ENCODE peak calls at places on chromosomes 6 and 20, in eight cellular contexts. One of them, this sample, is unnamed.
A peak's percentile ranks its signal among the peaks of the same experiment; 100 is the strongest.

GRCh38 chr6:167130008-167130677 is 7.2 kb downstream of the CCR6 start:
- DNase-seq in left lung: no peak
- DNase-seq in cardiac fibroblast: no peak
- DNase-seq in upper lobe of right lung: no peak
- DNase-seq in GM12864: no peak
- DNase-seq in HCT116: no peak
- DNase-seq in tibial nerve: no peak
- DNase-seq in neural progenitor cell: no peak
- DNase-seq in this sample: no peak

GRCh38 chr6:14984454-14984853 is 261.4 kb upstream of the JARID2 start:
- DNase-seq in neural progenitor cell: no peak
- DNase-seq in tibial nerve: peak; percentile 8
- DNase-seq in cardiac fibroblast: peak; percentile 62
- DNase-seq in upper lobe of right lung: peak; percentile 70
- DNase-seq in GM12864: no peak
- DNase-seq in left lung: no peak
- DNase-seq in HCT116: no peak
- DNase-seq in this sample: no peak

GRCh38 chr20:45345104-45345936 is 2.9 kb downstream of the SDC4 start:
- DNase-seq in upper lobe of right lung: peak; percentile 94
- DNase-seq in cardiac fibroblast: no peak
- DNase-seq in GM12864: no peak
- DNase-seq in neural progenitor cell: no peak
- DNase-seq in left lung: peak; percentile 88
- DNase-seq in tibial nerve: no peak
- DNase-seq in HCT116: no peak
- DNase-seq in this sample: no peak

GRCh38 chr6:4610256-4610655 is 165.9 kb upstream of the CDYL start:
- DNase-seq in HCT116: no peak
- DNase-seq in neural progenitor cell: no peak
- DNase-seq in tibial nerve: peak; percentile 33
- DNase-seq in cardiac fibroblast: peak; percentile 97
- DNase-seq in GM12864: no peak
- DNase-seq in upper lobe of right lung: no peak
- DNase-seq in left lung: no peak
- DNase-seq in this sample: no peak

GRCh38 chr6:34248727-34249468 is at the start of gene SMIM29:
- DNase-seq in HCT116: peak; percentile 89
- DNase-seq in cardiac fibroblast: peak; percentile 96
- DNase-seq in tibial nerve: peak; percentile 94
- DNase-seq in left lung: peak; percentile 100
- DNase-seq in neural progenitor cell: peak; percentile 99
- DNase-seq in upper lobe of right lung: peak; percentile 99
- DNase-seq in GM12864: peak; percentile 77
- DNase-seq in this sample: peak; percentile 97

GRCh38 chr6:113763883-113764282 is 93.3 kb upstream of the MARCKS start:
- DNase-seq in neural progenitor cell: no peak
- DNase-seq in HCT116: peak; percentile 22
- DNase-seq in GM12864: peak; percentile 60
- DNase-seq in cardiac fibroblast: peak; percentile 51
- DNase-seq in upper lobe of right lung: no peak
- DNase-seq in tibial nerve: no peak
- DNase-seq in left lung: no peak
- DNase-seq in this sample: no peak

GRCh38 chr6:148432405-148433195 is 90.0 kb downstream of the SASH1 start:
- DNase-seq in GM12864: no peak
- DNase-seq in upper lobe of right lung: no peak
- DNase-seq in HCT116: no peak
- DNase-seq in tibial nerve: no peak
- DNase-seq in left lung: no peak
- DNase-seq in neural progenitor cell: no peak
- DNase-seq in cardiac fibroblast: peak; percentile 33
- DNase-seq in this sample: no peak

GRCh38 chr6:138509371-138509770 is 10.1 kb upstream of the NHSL1 start:
- DNase-seq in cardiac fibroblast: peak; percentile 57
- DNase-seq in upper lobe of right lung: no peak
- DNase-seq in HCT116: peak; percentile 44
- DNase-seq in left lung: no peak
- DNase-seq in GM12864: no peak
- DNase-seq in neural progenitor cell: peak; percentile 49
- DNase-seq in tibial nerve: no peak
- DNase-seq in this sample: peak; percentile 75

DNA sequence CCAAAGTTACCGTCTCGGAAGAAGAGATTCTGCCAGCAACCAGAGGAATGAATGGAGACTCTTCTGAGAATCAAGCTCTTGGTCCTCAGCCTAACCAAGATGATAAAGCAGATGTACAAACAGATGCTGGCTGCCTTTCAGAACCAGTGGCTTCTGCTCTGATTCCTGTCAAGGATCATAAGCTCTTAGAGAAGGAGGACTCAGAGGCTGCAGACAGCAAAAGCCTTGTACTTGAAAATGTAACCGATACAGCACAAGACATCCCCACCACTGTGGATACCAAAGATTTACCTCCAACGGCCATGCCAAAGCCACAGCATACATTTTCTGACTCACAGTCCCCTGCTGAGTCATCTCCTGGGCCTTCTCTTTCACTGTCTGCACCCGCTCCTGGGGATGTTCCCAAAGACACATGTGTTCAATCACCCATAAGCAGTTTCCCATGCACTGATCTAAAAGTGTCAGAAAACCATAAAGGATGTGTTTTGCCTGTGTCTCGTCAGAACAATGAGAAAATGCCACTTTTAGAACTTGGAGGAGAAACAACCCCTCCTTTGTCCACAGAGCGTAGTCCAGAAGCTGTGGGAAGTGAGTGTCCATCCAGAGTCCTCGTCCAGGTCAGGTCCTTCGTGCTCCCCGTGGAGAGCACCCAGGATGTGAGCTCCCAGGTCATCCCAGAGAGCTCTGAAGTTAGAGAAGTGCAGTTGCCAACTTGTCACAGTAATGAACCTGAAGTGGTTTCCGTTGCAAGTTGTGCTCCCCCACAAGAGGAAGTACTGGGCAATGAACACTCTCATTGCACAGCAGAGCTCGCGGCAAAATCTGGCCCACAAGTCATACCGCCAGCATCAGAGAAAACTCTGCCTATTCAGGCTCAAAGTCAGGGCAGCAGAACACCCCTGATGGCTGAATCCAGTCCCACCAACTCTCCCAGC is 109.6 kb downstream of the RTN4IP1 start:
- DNase-seq in left lung: peak; percentile 83
- DNase-seq in tibial nerve: no peak
- DNase-seq in cardiac fibroblast: peak; percentile 76
- DNase-seq in neural progenitor cell: no peak
- DNase-seq in upper lobe of right lung: peak; percentile 64
- DNase-seq in HCT116: peak; percentile 42
- DNase-seq in GM12864: peak; percentile 85
- DNase-seq in this sample: peak; percentile 94
- TF ChIP-seq CTCF in left lung: no peak
- TF ChIP-seq CTCF in tibial nerve: no peak
- TF ChIP-seq CTCF in cardiac fibroblast: no peak
- TF ChIP-seq CTCF in neural progenitor cell: no peak
- TF ChIP-seq CTCF in upper lobe of right lung: no peak
- TF ChIP-seq CTCF in HCT116: no peak
- TF ChIP-seq CTCF in GM12864: no peak
- TF ChIP-seq CTCF in this sample: no peak

GRCh38 chr6:36075656-36076055 is 48.0 kb downstream of the MAPK14 start:
- DNase-seq in upper lobe of right lung: no peak
- DNase-seq in GM12864: no peak
- DNase-seq in tibial nerve: no peak
- DNase-seq in cardiac fibroblast: no peak
- DNase-seq in left lung: no peak
- DNase-seq in neural progenitor cell: no peak
- DNase-seq in HCT116: peak; percentile 6
- DNase-seq in this sample: peak; percentile 14
- TF ChIP-seq CTCF in upper lobe of right lung: peak; percentile 10
- TF ChIP-seq CTCF in GM12864: peak; percentile 40
- TF ChIP-seq CTCF in tibial nerve: no peak
- TF ChIP-seq CTCF in cardiac fibroblast: no peak
- TF ChIP-seq CTCF in left lung: peak; percentile 20
- TF ChIP-seq CTCF in neural progenitor cell: peak; percentile 34
- TF ChIP-seq CTCF in HCT116: peak; percentile 55
- TF ChIP-seq CTCF in this sample: no peak

GRCh38 chr6:52538252-52538905 is 38.5 kb downstream of the TRAM2 start:
- DNase-seq in cardiac fibroblast: no peak
- DNase-seq in left lung: no peak
- DNase-seq in neural progenitor cell: no peak
- DNase-seq in HCT116: no peak
- DNase-seq in upper lobe of right lung: no peak
- DNase-seq in tibial nerve: no peak
- DNase-seq in GM12864: no peak
- DNase-seq in this sample: no peak

GRCh38 chr6:52534966-52535390 is 41.9 kb downstream of the TRAM2 start:
- DNase-seq in upper lobe of right lung: no peak
- DNase-seq in cardiac fibroblast: no peak
- DNase-seq in neural progenitor cell: no peak
- DNase-seq in left lung: no peak
- DNase-seq in HCT116: no peak
- DNase-seq in GM12864: peak; percentile 30
- DNase-seq in tibial nerve: no peak
- DNase-seq in this sample: peak; percentile 78

GRCh38 chr6:52537001-52537753 is 39.7 kb downstream of the TRAM2 start:
- DNase-seq in upper lobe of right lung: no peak
- DNase-seq in tibial nerve: no peak
- DNase-seq in HCT116: no peak
- DNase-seq in GM12864: peak; percentile 78
- DNase-seq in neural progenitor cell: no peak
- DNase-seq in cardiac fibroblast: no peak
- DNase-seq in left lung: no peak
- DNase-seq in this sample: peak; percentile 34

GRCh38 chr6:52535711-52536423 is 41.0 kb downstream of the TRAM2 start:
- DNase-seq in cardiac fibroblast: no peak
- DNase-seq in neural progenitor cell: no peak
- DNase-seq in upper lobe of right lung: no peak
- DNase-seq in HCT116: no peak
- DNase-seq in left lung: no peak
- DNase-seq in tibial nerve: no peak
- DNase-seq in GM12864: no peak
- DNase-seq in this sample: peak; percentile 11

DNA sequence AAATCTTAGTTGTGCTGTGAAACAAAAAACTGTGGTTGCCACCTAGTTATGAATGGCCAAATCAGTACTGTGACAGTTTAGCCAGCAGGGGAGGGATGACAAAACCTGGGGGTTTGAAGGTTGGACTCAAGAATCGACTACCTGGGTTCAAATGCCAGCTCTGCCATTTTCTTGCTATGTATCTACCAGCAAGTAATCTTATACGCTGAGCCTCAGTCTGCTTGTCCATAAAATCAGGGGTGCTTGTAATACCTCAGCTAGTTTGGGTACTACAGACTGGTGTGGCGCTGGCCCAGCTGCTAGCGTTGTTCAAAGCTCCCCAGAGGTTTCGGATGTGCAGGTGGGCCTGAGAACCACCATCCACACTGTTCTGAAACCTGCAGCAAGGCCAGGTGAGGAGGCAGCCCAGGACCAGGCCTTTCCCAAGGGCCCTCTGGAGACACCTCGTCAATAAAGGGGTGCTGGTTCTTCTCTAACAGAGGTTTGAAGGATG is 40.4 kb downstream of the TRAM2 start:
- DNase-seq in GM12864: peak; percentile 57
- DNase-seq in upper lobe of right lung: no peak
- DNase-seq in left lung: no peak
- DNase-seq in HCT116: no peak
- DNase-seq in neural progenitor cell: no peak
- DNase-seq in tibial nerve: no peak
- DNase-seq in cardiac fibroblast: no peak
- DNase-seq in this sample: no peak
- TF ChIP-seq CTCF in GM12864: peak; percentile 43
- TF ChIP-seq CTCF in upper lobe of right lung: no peak
- TF ChIP-seq CTCF in left lung: no peak
- TF ChIP-seq CTCF in HCT116: no peak
- TF ChIP-seq CTCF in neural progenitor cell: no peak
- TF ChIP-seq CTCF in tibial nerve: no peak
- TF ChIP-seq CTCF in cardiac fibroblast: no peak
- TF ChIP-seq CTCF in this sample: no peak

DNA sequence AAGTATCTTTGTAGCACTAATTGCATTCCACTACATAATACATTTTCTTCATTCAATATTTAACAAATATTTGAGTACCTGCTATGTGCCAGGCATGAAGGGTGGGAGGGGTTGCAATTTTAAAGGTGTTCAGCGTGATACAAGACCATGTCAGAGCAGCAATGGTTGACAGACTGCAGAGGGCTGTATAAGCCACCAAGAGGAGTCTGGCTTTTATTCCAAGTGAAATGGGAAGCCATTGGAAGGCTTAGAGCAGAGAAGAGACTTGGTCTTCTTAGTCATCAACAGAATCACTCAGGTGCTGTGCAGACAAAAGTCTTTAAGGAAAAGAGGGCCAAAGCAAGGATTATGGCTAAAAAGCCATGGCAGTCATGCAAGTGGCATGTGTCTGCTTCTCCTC is 360.8 kb upstream of the ARID1B start:
- DNase-seq in GM12864: no peak
- DNase-seq in left lung: no peak
- DNase-seq in upper lobe of right lung: no peak
- DNase-seq in tibial nerve: no peak
- DNase-seq in cardiac fibroblast: no peak
- DNase-seq in neural progenitor cell: no peak
- DNase-seq in HCT116: no peak
- DNase-seq in this sample: no peak
- TF ChIP-seq CTCF in GM12864: no peak
- TF ChIP-seq CTCF in left lung: no peak
- TF ChIP-seq CTCF in upper lobe of right lung: no peak
- TF ChIP-seq CTCF in tibial nerve: no peak
- TF ChIP-seq CTCF in cardiac fibroblast: no peak
- TF ChIP-seq CTCF in neural progenitor cell: no peak
- TF ChIP-seq CTCF in HCT116: no peak
- TF ChIP-seq CTCF in this sample: no peak

GRCh38 chr6:296151-297122 is 4.2 kb downstream of the DUSP22 start:
- DNase-seq in left lung: no peak
- DNase-seq in neural progenitor cell: no peak
- DNase-seq in cardiac fibroblast: peak; percentile 11
- DNase-seq in upper lobe of right lung: peak; percentile 65
- DNase-seq in HCT116: no peak
- DNase-seq in tibial nerve: no peak
- DNase-seq in GM12864: peak; percentile 86
- DNase-seq in this sample: peak; percentile 46
- TF ChIP-seq CTCF in left lung: no peak
- TF ChIP-seq CTCF in neural progenitor cell: no peak
- TF ChIP-seq CTCF in cardiac fibroblast: no peak
- TF ChIP-seq CTCF in upper lobe of right lung: no peak
- TF ChIP-seq CTCF in HCT116: no peak
- TF ChIP-seq CTCF in tibial nerve: no peak
- TF ChIP-seq CTCF in GM12864: peak; percentile 28
- TF ChIP-seq CTCF in this sample: no peak

DNA sequence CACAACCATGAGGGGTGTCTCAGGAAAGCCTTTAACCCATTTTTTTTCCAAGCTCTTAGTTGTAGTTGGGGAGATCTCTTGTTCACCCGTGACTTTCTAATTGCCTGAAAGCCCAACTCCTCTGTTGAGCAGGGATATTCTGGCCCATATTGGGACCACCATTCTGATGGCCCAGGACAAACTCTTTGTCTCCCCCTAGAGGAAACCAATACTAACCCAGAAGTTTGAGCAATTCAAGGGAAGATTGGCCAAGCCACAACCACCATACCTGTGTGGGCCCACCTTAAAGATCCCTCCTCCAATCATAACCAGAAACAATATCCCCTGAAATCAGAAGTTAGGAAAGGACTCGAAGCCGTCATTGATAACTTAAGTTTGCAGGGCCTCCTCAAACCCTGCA is 132.6 kb downstream of the THBS2 start:
- DNase-seq in left lung: no peak
- DNase-seq in HCT116: no peak
- DNase-seq in GM12864: no peak
- DNase-seq in upper lobe of right lung: no peak
- DNase-seq in neural progenitor cell: no peak
- DNase-seq in cardiac fibroblast: no peak
- DNase-seq in tibial nerve: no peak
- DNase-seq in this sample: no peak
- TF ChIP-seq CTCF in left lung: no peak
- TF ChIP-seq CTCF in HCT116: peak; percentile 22
- TF ChIP-seq CTCF in GM12864: peak; percentile 18
- TF ChIP-seq CTCF in upper lobe of right lung: no peak
- TF ChIP-seq CTCF in neural progenitor cell: no peak
- TF ChIP-seq CTCF in cardiac fibroblast: peak; percentile 16
- TF ChIP-seq CTCF in tibial nerve: no peak
- TF ChIP-seq CTCF in this sample: no peak